ENCODE peak calls at places on chromosomes 5 and 9, in five cellular contexts. One of them, this sample, is unnamed.

GRCh38 chr9:32782476-32783167 is 718 bp upstream of the TMEM215 start:
- DNase-seq in retinal pigment epithelial cell: no peak
- DNase-seq in anterior cingulate cortex: no peak
- DNase-seq in T-helper 2 cell: no peak
- DNase-seq in esophagus squamous epithelium: no peak
- DNase-seq in this sample: no peak

GRCh38 chr5:40233268-40233667 is 446.4 kb upstream of the PTGER4 start:
- DNase-seq in esophagus squamous epithelium: no peak
- DNase-seq in retinal pigment epithelial cell: no peak
- DNase-seq in anterior cingulate cortex: no peak
- DNase-seq in T-helper 2 cell: no peak
- DNase-seq in this sample: no peak

GRCh38 chr9:130639119-130639485 is 25.3 kb upstream of the PRDM12 start:
- DNase-seq in retinal pigment epithelial cell: no peak
- DNase-seq in T-helper 2 cell: no peak
- DNase-seq in anterior cingulate cortex: no peak
- DNase-seq in esophagus squamous epithelium: no peak
- DNase-seq in this sample: no peak

GRCh38 chr5:132260714-132261615 is 3.5 kb downstream of the PDLIM4 start:
- DNase-seq in T-helper 2 cell: no peak
- DNase-seq in esophagus squamous epithelium: no peak
- DNase-seq in anterior cingulate cortex: peak
- DNase-seq in retinal pigment epithelial cell: peak
- DNase-seq in this sample: peak

GRCh38 chr5:87127956-87128687 is 139.6 kb upstream of the RASA1 start:
- DNase-seq in T-helper 2 cell: no peak
- DNase-seq in anterior cingulate cortex: no peak
- DNase-seq in esophagus squamous epithelium: no peak
- DNase-seq in retinal pigment epithelial cell: no peak
- DNase-seq in this sample: no peak

GRCh38 chr5:180441577-180441976 is 52.6 kb upstream of the CNOT6 start:
- DNase-seq in T-helper 2 cell: no peak
- DNase-seq in esophagus squamous epithelium: no peak
- DNase-seq in retinal pigment epithelial cell: no peak
- DNase-seq in anterior cingulate cortex: no peak
- DNase-seq in this sample: peak

GRCh38 chr9:131885144-131885609 is 145.3 kb upstream of the RAPGEF1 start:
- DNase-seq in esophagus squamous epithelium: no peak
- DNase-seq in retinal pigment epithelial cell: no peak
- DNase-seq in T-helper 2 cell: no peak
- DNase-seq in anterior cingulate cortex: no peak
- DNase-seq in this sample: no peak

GRCh38 chr9:70060883-70061507 is 17.3 kb downstream of the MAMDC2 start:
- DNase-seq in retinal pigment epithelial cell: no peak
- DNase-seq in T-helper 2 cell: no peak
- DNase-seq in esophagus squamous epithelium: no peak
- DNase-seq in anterior cingulate cortex: no peak
- DNase-seq in this sample: no peak

GRCh38 chr5:147930759-147931158 is 24.4 kb upstream of the C5orf46 start:
- DNase-seq in retinal pigment epithelial cell: no peak
- DNase-seq in anterior cingulate cortex: no peak
- DNase-seq in T-helper 2 cell: no peak
- DNase-seq in esophagus squamous epithelium: no peak
- DNase-seq in this sample: no peak

GRCh38 chr9:132197315-132197714 is 35.5 kb downstream of the NTNG2 start:
- DNase-seq in anterior cingulate cortex: no peak
- DNase-seq in esophagus squamous epithelium: no peak
- DNase-seq in retinal pigment epithelial cell: no peak
- DNase-seq in T-helper 2 cell: no peak
- DNase-seq in this sample: no peak

GRCh38 chr5:128303593-128303992 is 220.0 kb downstream of the SLC12A2 start:
- DNase-seq in anterior cingulate cortex: no peak
- DNase-seq in retinal pigment epithelial cell: no peak
- DNase-seq in T-helper 2 cell: no peak
- DNase-seq in esophagus squamous epithelium: no peak
- DNase-seq in this sample: no peak

GRCh38 chr5:58929726-58930125 is 346.9 kb downstream of the RAB3C start:
- DNase-seq in esophagus squamous epithelium: no peak
- DNase-seq in retinal pigment epithelial cell: no peak
- DNase-seq in T-helper 2 cell: no peak
- DNase-seq in anterior cingulate cortex: no peak
- DNase-seq in this sample: no peak

GRCh38 chr9:114401344-114401743 is 13.6 kb upstream of the AKNA start:
- DNase-seq in esophagus squamous epithelium: no peak
- DNase-seq in retinal pigment epithelial cell: no peak
- DNase-seq in T-helper 2 cell: no peak
- DNase-seq in anterior cingulate cortex: no peak
- DNase-seq in this sample: no peak

GRCh38 chr5:10467281-10468198 is 25.9 kb downstream of the ROPN1L start:
- DNase-seq in anterior cingulate cortex: no peak
- DNase-seq in esophagus squamous epithelium: no peak
- DNase-seq in retinal pigment epithelial cell: no peak
- DNase-seq in T-helper 2 cell: no peak
- DNase-seq in this sample: peak

GRCh38 chr5:54889826-54890225 is 95.6 kb downstream of the ESM1 start:
- DNase-seq in T-helper 2 cell: no peak
- DNase-seq in retinal pigment epithelial cell: peak
- DNase-seq in anterior cingulate cortex: no peak
- DNase-seq in esophagus squamous epithelium: no peak
- DNase-seq in this sample: peak

GRCh38 chr9:129012343-129012742 is 15.8 kb downstream of the SH3GLB2 start:
- DNase-seq in esophagus squamous epithelium: no peak
- DNase-seq in anterior cingulate cortex: no peak
- DNase-seq in T-helper 2 cell: no peak
- DNase-seq in retinal pigment epithelial cell: no peak
- DNase-seq in this sample: no peak

GRCh38 chr5:6525910-6526309 is 77.3 kb downstream of the UBE2QL1 start:
- DNase-seq in retinal pigment epithelial cell: no peak
- DNase-seq in T-helper 2 cell: no peak
- DNase-seq in esophagus squamous epithelium: no peak
- DNase-seq in anterior cingulate cortex: no peak
- DNase-seq in this sample: peak

GRCh38 chr5:65395526-65396155 is 86.1 kb downstream of the ADAMTS6 start:
- DNase-seq in esophagus squamous epithelium: no peak
- DNase-seq in anterior cingulate cortex: no peak
- DNase-seq in retinal pigment epithelial cell: peak
- DNase-seq in T-helper 2 cell: no peak
- DNase-seq in this sample: peak

GRCh38 chr9:137410891-137411249 is 12.1 kb downstream of the EXD3 start:
- DNase-seq in anterior cingulate cortex: no peak
- DNase-seq in esophagus squamous epithelium: no peak
- DNase-seq in retinal pigment epithelial cell: no peak
- DNase-seq in T-helper 2 cell: no peak
- DNase-seq in this sample: no peak

GRCh38 chr5:149121145-149121544 is 20.1 kb upstream of the ABLIM3 start:
- DNase-seq in retinal pigment epithelial cell: no peak
- DNase-seq in anterior cingulate cortex: no peak
- DNase-seq in T-helper 2 cell: no peak
- DNase-seq in esophagus squamous epithelium: no peak
- DNase-seq in this sample: no peak

GRCh38 chr5:174688441-174689354 is 35.7 kb upstream of the MSX2 start:
- DNase-seq in esophagus squamous epithelium: no peak
- DNase-seq in T-helper 2 cell: no peak
- DNase-seq in anterior cingulate cortex: no peak
- DNase-seq in retinal pigment epithelial cell: no peak
- DNase-seq in this sample: no peak

GRCh38 chr5:14809369-14810144 is 62.0 kb downstream of the ANKH start:
- DNase-seq in retinal pigment epithelial cell: peak
- DNase-seq in anterior cingulate cortex: no peak
- DNase-seq in T-helper 2 cell: peak
- DNase-seq in esophagus squamous epithelium: peak
- DNase-seq in this sample: peak

GRCh38 chr9:20624201-20625002 is 2.1 kb upstream of the MLLT3 start:
- DNase-seq in esophagus squamous epithelium: no peak
- DNase-seq in anterior cingulate cortex: peak
- DNase-seq in T-helper 2 cell: no peak
- DNase-seq in retinal pigment epithelial cell: no peak
- DNase-seq in this sample: peak

GRCh38 chr9:16417101-16417500 is 453.4 kb downstream of the BNC2 start:
- DNase-seq in esophagus squamous epithelium: no peak
- DNase-seq in T-helper 2 cell: no peak
- DNase-seq in retinal pigment epithelial cell: no peak
- DNase-seq in anterior cingulate cortex: no peak
- DNase-seq in this sample: peak

GRCh38 chr9:121284733-121285451 is 16.9 kb downstream of the GSN start:
- DNase-seq in retinal pigment epithelial cell: no peak
- DNase-seq in T-helper 2 cell: no peak
- DNase-seq in esophagus squamous epithelium: no peak
- DNase-seq in anterior cingulate cortex: no peak
- DNase-seq in this sample: no peak

GRCh38 chr5:74401566-74402320 is 238.8 kb downstream of the ENC1 start:
- DNase-seq in anterior cingulate cortex: no peak
- DNase-seq in esophagus squamous epithelium: no peak
- DNase-seq in T-helper 2 cell: no peak
- DNase-seq in retinal pigment epithelial cell: no peak
- DNase-seq in this sample: no peak

GRCh38 chr9:121267689-121268597 is at the start of gene GSN:
- DNase-seq in anterior cingulate cortex: peak
- DNase-seq in retinal pigment epithelial cell: no peak
- DNase-seq in esophagus squamous epithelium: no peak
- DNase-seq in T-helper 2 cell: peak
- DNase-seq in this sample: peak

GRCh38 chr5:32916648-32917047 is 205.5 kb downstream of the NPR3 start:
- DNase-seq in retinal pigment epithelial cell: no peak
- DNase-seq in anterior cingulate cortex: no peak
- DNase-seq in T-helper 2 cell: no peak
- DNase-seq in esophagus squamous epithelium: no peak
- DNase-seq in this sample: peak

GRCh38 chr5:110085826-110086225 is 396.1 kb downstream of the MAN2A1 start:
- DNase-seq in T-helper 2 cell: no peak
- DNase-seq in esophagus squamous epithelium: no peak
- DNase-seq in anterior cingulate cortex: no peak
- DNase-seq in retinal pigment epithelial cell: no peak
- DNase-seq in this sample: no peak

GRCh38 chr9:137971477-137972138 is 94.0 kb downstream of the CACNA1B start:
- DNase-seq in T-helper 2 cell: no peak
- DNase-seq in anterior cingulate cortex: no peak
- DNase-seq in esophagus squamous epithelium: no peak
- DNase-seq in retinal pigment epithelial cell: no peak
- DNase-seq in this sample: no peak

GRCh38 chr5:143649869-143650268 is 162.1 kb upstream of the HMHB1 start:
- DNase-seq in esophagus squamous epithelium: no peak
- DNase-seq in anterior cingulate cortex: no peak
- DNase-seq in retinal pigment epithelial cell: no peak
- DNase-seq in T-helper 2 cell: no peak
- DNase-seq in this sample: peak

GRCh38 chr5:138951091-138951985 is 76.2 kb upstream of the LRRTM2 start:
- DNase-seq in esophagus squamous epithelium: no peak
- DNase-seq in anterior cingulate cortex: no peak
- DNase-seq in retinal pigment epithelial cell: no peak
- DNase-seq in T-helper 2 cell: no peak
- DNase-seq in this sample: no peak

GRCh38 chr5:14675865-14676300 is 11.4 kb downstream of the OTULIN start:
- DNase-seq in retinal pigment epithelial cell: no peak
- DNase-seq in T-helper 2 cell: no peak
- DNase-seq in esophagus squamous epithelium: no peak
- DNase-seq in anterior cingulate cortex: no peak
- DNase-seq in this sample: peak

GRCh38 chr5:922745-923472 is 30.2 kb downstream of the TRIP13 start:
- DNase-seq in retinal pigment epithelial cell: no peak
- DNase-seq in T-helper 2 cell: no peak
- DNase-seq in anterior cingulate cortex: no peak
- DNase-seq in esophagus squamous epithelium: no peak
- DNase-seq in this sample: no peak

GRCh38 chr9:5971740-5972139 is 43.7 kb downstream of the RANBP6 start:
- DNase-seq in T-helper 2 cell: no peak
- DNase-seq in anterior cingulate cortex: no peak
- DNase-seq in retinal pigment epithelial cell: peak
- DNase-seq in esophagus squamous epithelium: no peak
- DNase-seq in this sample: no peak

GRCh38 chr9:14173730-14174129 is 140.2 kb downstream of the NFIB start:
- DNase-seq in esophagus squamous epithelium: no peak
- DNase-seq in anterior cingulate cortex: no peak
- DNase-seq in retinal pigment epithelial cell: no peak
- DNase-seq in T-helper 2 cell: no peak
- DNase-seq in this sample: no peak